ENCODE peak calls at places on chromosomes 6 and 20, in nine cellular contexts. R is COR-L47, P is WTC11, Z is nephron progenitor cell, T is tibial artery, N is caudate nucleus, A is psoas muscle, V is naive B cell, I is T follicular helper cell. J is an unnamed sample.

GRCh38 chr20:8094845-8095244 is 37.2 kb upstream of the PLCB1 start:
- DNase-seq in R (no peak), P (no peak), Z (no peak), T (no peak), N (no peak), A (no peak), V (no peak), I (no peak), J (no peak)

GRCh38 chr6:115396112-115396906 is 664.4 kb downstream of the FRK start:
- DNase-seq in R (no peak), P (no peak), Z (no peak), T (no peak), N (no peak), A (no peak), V (no peak), I (no peak), J (no peak)

GRCh38 chr6:141118991-141119390 is 1013.7 kb upstream of the GJE1 start:
- DNase-seq in R (no peak), P (no peak), Z (no peak), T (no peak), N (no peak), A (no peak), V (no peak), I (no peak), J (no peak)

GRCh38 chr20:4973330-4974097 is 27.8 kb downstream of the SLC23A2 start:
- DNase-seq in R (no peak), P (no peak), Z (peak), T (peak), N (no peak), A (peak), V (no peak), I (no peak), J (no peak)

GRCh38 chr20:51444472-51444871 is 98.0 kb downstream of the NFATC2 start:
- DNase-seq in R (no peak), P (no peak), Z (no peak), T (no peak), N (no peak), A (no peak), V (no peak), I (no peak), J (no peak)

GRCh38 chr6:90468080-90468479 is 118.8 kb downstream of the MAP3K7 start:
- DNase-seq in R (no peak), P (no peak), Z (no peak), T (peak), N (no peak), A (no peak), V (no peak), I (no peak), J (peak)

GRCh38 chr20:57663241-57663640 is 43.0 kb upstream of the ZBP1 start:
- DNase-seq in R (no peak), P (peak), Z (peak), T (peak), N (no peak), A (no peak), V (no peak), I (no peak), J (no peak)

GRCh38 chr6:74320715-74321114 is 624.7 kb downstream of the CD109 start:
- DNase-seq in R (no peak), P (no peak), Z (no peak), T (no peak), N (no peak), A (no peak), V (no peak), I (no peak), J (no peak)

GRCh38 chr6:113476937-113477839 is 380.0 kb upstream of the MARCKS start:
- DNase-seq in R (no peak), P (no peak), Z (no peak), T (no peak), N (no peak), A (no peak), V (no peak), I (no peak), J (no peak)

GRCh38 chr20:16639027-16639941 is 66.0 kb upstream of the KIF16B start:
- DNase-seq in R (no peak), P (no peak), Z (no peak), T (no peak), N (no peak), A (no peak), V (no peak), I (no peak), J (peak)

GRCh38 chr6:142871910-142872331 is 73.1 kb downstream of the HIVEP2 start:
- DNase-seq in R (no peak), P (no peak), Z (no peak), T (peak), N (no peak), A (no peak), V (peak), I (peak), J (no peak)

GRCh38 chr20:49616154-49617007 is 48.4 kb upstream of the PTGIS start:
- DNase-seq in R (no peak), P (no peak), Z (no peak), T (no peak), N (no peak), A (no peak), V (no peak), I (no peak), J (no peak)

GRCh38 chr20:31505903-31506302 is 8.3 kb upstream of the HM13 start:
- DNase-seq in R (no peak), P (no peak), Z (no peak), T (no peak), N (no peak), A (no peak), V (no peak), I (no peak), J (no peak)

GRCh38 chr6:48977573-48977972 is 485.5 kb downstream of the MMUT start:
- DNase-seq in R (no peak), P (no peak), Z (no peak), T (no peak), N (no peak), A (no peak), V (no peak), I (no peak), J (no peak)

GRCh38 chr20:53081916-53082863 is 110.0 kb downstream of the TSHZ2 start:
- DNase-seq in R (no peak), P (no peak), Z (no peak), T (no peak), N (no peak), A (no peak), V (no peak), I (no peak), J (no peak)

GRCh38 chr6:12709556-12709955 is 7.0 kb upstream of the PHACTR1 start:
- DNase-seq in R (no peak), P (no peak), Z (no peak), T (no peak), N (no peak), A (no peak), V (no peak), I (no peak), J (no peak)

GRCh38 chr6:52132326-52132725 is 44.9 kb upstream of the PKHD1 start:
- DNase-seq in R (no peak), P (no peak), Z (no peak), T (no peak), N (no peak), A (no peak), V (no peak), I (no peak), J (no peak)

GRCh38 chr20:11907621-11908020 is 10.1 kb upstream of the BTBD3 start:
- DNase-seq in R (no peak), P (no peak), Z (no peak), T (no peak), N (no peak), A (no peak), V (no peak), I (no peak), J (no peak)

GRCh38 chr6:28900577-28901266 is 23.1 kb downstream of the TRIM27 start:
- DNase-seq in R (no peak), P (no peak), Z (no peak), T (no peak), N (no peak), A (no peak), V (no peak), I (no peak), J (no peak)

GRCh38 chr6:2270049-2270448 is 24.6 kb upstream of the GMDS start:
- DNase-seq in R (no peak), P (no peak), Z (no peak), T (no peak), N (no peak), A (no peak), V (no peak), I (no peak), J (no peak)

GRCh38 chr6:63319911-63320310 is at the start of gene LGSN:
- DNase-seq in R (peak), P (no peak), Z (no peak), T (no peak), N (no peak), A (no peak), V (no peak), I (no peak), J (no peak)

GRCh38 chr6:39362487-39362865 is 40.0 kb upstream of the KCNK16 start:
- DNase-seq in R (no peak), P (no peak), Z (no peak), T (no peak), N (no peak), A (no peak), V (no peak), I (no peak), J (no peak)

GRCh38 chr6:150115769-150116168 is 27.1 kb upstream of the PPP1R14C start:
- DNase-seq in R (no peak), P (no peak), Z (no peak), T (no peak), N (no peak), A (no peak), V (no peak), I (no peak), J (no peak)

GRCh38 chr6:89355511-89356185 is 3.1 kb upstream of the UBE2J1 start:
- DNase-seq in R (no peak), P (no peak), Z (no peak), T (no peak), N (no peak), A (no peak), V (no peak), I (no peak), J (no peak)

GRCh38 chr6:87182321-87182720 is 27.0 kb downstream of the ZNF292 start:
- DNase-seq in R (no peak), P (no peak), Z (no peak), T (no peak), N (no peak), A (no peak), V (peak), I (no peak), J (no peak)

GRCh38 chr6:28981833-28982475 is 23.2 kb downstream of the ZNF311 start:
- DNase-seq in R (peak), P (peak), Z (peak), T (peak), N (peak), A (peak), V (peak), I (peak), J (peak)

GRCh38 chr6:78483546-78483945 is 383.8 kb upstream of the IRAK1BP1 start:
- DNase-seq in R (no peak), P (no peak), Z (no peak), T (no peak), N (no peak), A (no peak), V (no peak), I (no peak), J (no peak)

GRCh38 chr6:37485259-37485658 is 14.4 kb downstream of the CCDC167 start:
- DNase-seq in R (no peak), P (peak), Z (peak), T (no peak), N (no peak), A (no peak), V (no peak), I (no peak), J (no peak)

GRCh38 chr6:111447051-111447450 is 36.0 kb downstream of the REV3L start:
- DNase-seq in R (no peak), P (no peak), Z (no peak), T (no peak), N (no peak), A (no peak), V (no peak), I (no peak), J (no peak)

GRCh38 chr6:151286192-151286591 is 46.4 kb downstream of the AKAP12 start:
- DNase-seq in R (no peak), P (no peak), Z (no peak), T (no peak), N (no peak), A (no peak), V (no peak), I (no peak), J (no peak)

GRCh38 chr6:84447651-84448050 is 220.2 kb upstream of the CEP162 start:
- DNase-seq in R (no peak), P (peak), Z (peak), T (no peak), N (no peak), A (no peak), V (no peak), I (no peak), J (peak)

GRCh38 chr20:22335210-22335609 is 249.2 kb downstream of the FOXA2 start:
- DNase-seq in R (no peak), P (no peak), Z (no peak), T (no peak), N (no peak), A (no peak), V (no peak), I (no peak), J (no peak)

GRCh38 chr6:44024597-44025219 is 102.5 kb downstream of the MRPL14 start:
- DNase-seq in R (no peak), P (no peak), Z (no peak), T (no peak), N (no peak), A (no peak), V (no peak), I (no peak), J (no peak)

GRCh38 chr20:37880726-37881591 is 22.0 kb upstream of the VSTM2L start:
- DNase-seq in R (peak), P (no peak), Z (no peak), T (no peak), N (no peak), A (peak), V (no peak), I (no peak), J (no peak)

GRCh38 chr6:121668259-121668658 is 232.8 kb downstream of the GJA1 start:
- DNase-seq in R (no peak), P (no peak), Z (no peak), T (no peak), N (no peak), A (no peak), V (no peak), I (no peak), J (no peak)

J was measured in ELF-1.